ENCODE peak calls at places on chromosomes 6 and 20, in seven cellular contexts. One of them, this sample, is unnamed.

GRCh38 chr6:168195712-168196111 is 116.7 kb upstream of the FRMD1 start:
- DNase-seq in NCI-H1930: no peak
- DNase-seq in AG10803: no peak
- DNase-seq in NCI-H1694 treated with DMSO at 0.1 percent for 48 hours: no peak
- DNase-seq in stimulated activated CD8-positive, alpha-beta memory T cell treated with anti-CD3 and anti-CD28 coated beads, Interleukin-4, amount 100 ng/mL, for 24 hours: no peak
- DNase-seq in RPMI8226: no peak
- DNase-seq in omental fat pad: no peak
- DNase-seq in this sample: no peak

GRCh38 chr6:108714012-108714773 is 134.0 kb upstream of the ARMC2 start:
- DNase-seq in RPMI8226: no peak
- DNase-seq in omental fat pad: no peak
- DNase-seq in AG10803: peak; percentile 79
- DNase-seq in stimulated activated CD8-positive, alpha-beta memory T cell treated with anti-CD3 and anti-CD28 coated beads, Interleukin-4, amount 100 ng/mL, for 24 hours: no peak
- DNase-seq in NCI-H1694 treated with DMSO at 0.1 percent for 48 hours: no peak
- DNase-seq in NCI-H1930: no peak
- DNase-seq in this sample: peak; percentile 41

GRCh38 chr6:144064831-144065668 is 30.3 kb downstream of the SF3B5 start:
- DNase-seq in RPMI8226: no peak
- DNase-seq in AG10803: no peak
- DNase-seq in stimulated activated CD8-positive, alpha-beta memory T cell treated with anti-CD3 and anti-CD28 coated beads, Interleukin-4, amount 100 ng/mL, for 24 hours: no peak
- DNase-seq in omental fat pad: no peak
- DNase-seq in NCI-H1930: no peak
- DNase-seq in NCI-H1694 treated with DMSO at 0.1 percent for 48 hours: no peak
- DNase-seq in this sample: no peak

GRCh38 chr6:32317532-32317931 is 54.2 kb downstream of the TSBP1 start:
- DNase-seq in RPMI8226: no peak
- DNase-seq in NCI-H1694 treated with DMSO at 0.1 percent for 48 hours: no peak
- DNase-seq in NCI-H1930: no peak
- DNase-seq in omental fat pad: no peak
- DNase-seq in AG10803: no peak
- DNase-seq in stimulated activated CD8-positive, alpha-beta memory T cell treated with anti-CD3 and anti-CD28 coated beads, Interleukin-4, amount 100 ng/mL, for 24 hours: no peak
- DNase-seq in this sample: no peak

GRCh38 chr6:15352884-15353283 is 107.0 kb downstream of the JARID2 start:
- DNase-seq in RPMI8226: no peak
- DNase-seq in stimulated activated CD8-positive, alpha-beta memory T cell treated with anti-CD3 and anti-CD28 coated beads, Interleukin-4, amount 100 ng/mL, for 24 hours: no peak
- DNase-seq in omental fat pad: no peak
- DNase-seq in AG10803: no peak
- DNase-seq in NCI-H1694 treated with DMSO at 0.1 percent for 48 hours: no peak
- DNase-seq in NCI-H1930: no peak
- DNase-seq in this sample: no peak

GRCh38 chr6:117194978-117195377 is 70.4 kb upstream of the VGLL2 start:
- DNase-seq in omental fat pad: no peak
- DNase-seq in NCI-H1930: no peak
- DNase-seq in RPMI8226: no peak
- DNase-seq in NCI-H1694 treated with DMSO at 0.1 percent for 48 hours: no peak
- DNase-seq in stimulated activated CD8-positive, alpha-beta memory T cell treated with anti-CD3 and anti-CD28 coated beads, Interleukin-4, amount 100 ng/mL, for 24 hours: no peak
- DNase-seq in AG10803: no peak
- DNase-seq in this sample: no peak

GRCh38 chr20:61662226-61662945 is 403.3 kb downstream of the TAF4 start:
- DNase-seq in NCI-H1694 treated with DMSO at 0.1 percent for 48 hours: no peak
- DNase-seq in NCI-H1930: no peak
- DNase-seq in stimulated activated CD8-positive, alpha-beta memory T cell treated with anti-CD3 and anti-CD28 coated beads, Interleukin-4, amount 100 ng/mL, for 24 hours: no peak
- DNase-seq in omental fat pad: no peak
- DNase-seq in AG10803: no peak
- DNase-seq in RPMI8226: peak; percentile 51
- DNase-seq in this sample: no peak

GRCh38 chr6:36073587-36073986 is 46.0 kb downstream of the MAPK14 start:
- DNase-seq in stimulated activated CD8-positive, alpha-beta memory T cell treated with anti-CD3 and anti-CD28 coated beads, Interleukin-4, amount 100 ng/mL, for 24 hours: no peak
- DNase-seq in NCI-H1694 treated with DMSO at 0.1 percent for 48 hours: no peak
- DNase-seq in RPMI8226: no peak
- DNase-seq in AG10803: no peak
- DNase-seq in omental fat pad: no peak
- DNase-seq in NCI-H1930: no peak
- DNase-seq in this sample: no peak

GRCh38 chr6:139784222-139784769 is 409.8 kb upstream of the CITED2 start:
- DNase-seq in NCI-H1694 treated with DMSO at 0.1 percent for 48 hours: no peak
- DNase-seq in AG10803: no peak
- DNase-seq in RPMI8226: no peak
- DNase-seq in stimulated activated CD8-positive, alpha-beta memory T cell treated with anti-CD3 and anti-CD28 coated beads, Interleukin-4, amount 100 ng/mL, for 24 hours: no peak
- DNase-seq in NCI-H1930: no peak
- DNase-seq in omental fat pad: no peak
- DNase-seq in this sample: no peak

GRCh38 chr6:139296927-139297326 is 5.1 kb upstream of the TXLNB start:
- DNase-seq in omental fat pad: no peak
- DNase-seq in NCI-H1694 treated with DMSO at 0.1 percent for 48 hours: no peak
- DNase-seq in AG10803: peak; percentile 67
- DNase-seq in stimulated activated CD8-positive, alpha-beta memory T cell treated with anti-CD3 and anti-CD28 coated beads, Interleukin-4, amount 100 ng/mL, for 24 hours: no peak
- DNase-seq in RPMI8226: no peak
- DNase-seq in NCI-H1930: no peak
- DNase-seq in this sample: peak; percentile 84

GRCh38 chr6:106974999-106975698 is 620 bp upstream of the CD24 start:
- DNase-seq in stimulated activated CD8-positive, alpha-beta memory T cell treated with anti-CD3 and anti-CD28 coated beads, Interleukin-4, amount 100 ng/mL, for 24 hours: no peak
- DNase-seq in RPMI8226: peak; percentile 11
- DNase-seq in NCI-H1930: peak; percentile 53
- DNase-seq in AG10803: peak; percentile 9
- DNase-seq in NCI-H1694 treated with DMSO at 0.1 percent for 48 hours: peak; percentile 42
- DNase-seq in omental fat pad: no peak
- DNase-seq in this sample: peak; percentile 41

GRCh38 chr20:11242320-11242719 is 568.5 kb upstream of the JAG1 start:
- DNase-seq in RPMI8226: no peak
- DNase-seq in omental fat pad: no peak
- DNase-seq in stimulated activated CD8-positive, alpha-beta memory T cell treated with anti-CD3 and anti-CD28 coated beads, Interleukin-4, amount 100 ng/mL, for 24 hours: no peak
- DNase-seq in AG10803: no peak
- DNase-seq in NCI-H1694 treated with DMSO at 0.1 percent for 48 hours: no peak
- DNase-seq in NCI-H1930: no peak
- DNase-seq in this sample: no peak

GRCh38 chr6:131900231-131900630 is 50.9 kb downstream of the CCN2 start:
- DNase-seq in omental fat pad: no peak
- DNase-seq in RPMI8226: peak; percentile 17
- DNase-seq in AG10803: no peak
- DNase-seq in NCI-H1694 treated with DMSO at 0.1 percent for 48 hours: no peak
- DNase-seq in stimulated activated CD8-positive, alpha-beta memory T cell treated with anti-CD3 and anti-CD28 coated beads, Interleukin-4, amount 100 ng/mL, for 24 hours: no peak
- DNase-seq in NCI-H1930: no peak
- DNase-seq in this sample: no peak

GRCh38 chr6:35601331-35602132 is 87.2 kb downstream of the FKBP5 start:
- DNase-seq in NCI-H1930: no peak
- DNase-seq in AG10803: peak; percentile 83
- DNase-seq in stimulated activated CD8-positive, alpha-beta memory T cell treated with anti-CD3 and anti-CD28 coated beads, Interleukin-4, amount 100 ng/mL, for 24 hours: no peak
- DNase-seq in RPMI8226: no peak
- DNase-seq in NCI-H1694 treated with DMSO at 0.1 percent for 48 hours: no peak
- DNase-seq in omental fat pad: no peak
- DNase-seq in this sample: peak; percentile 95

GRCh38 chr6:89792881-89793280 is 26.7 kb downstream of the MDN1 start:
- DNase-seq in stimulated activated CD8-positive, alpha-beta memory T cell treated with anti-CD3 and anti-CD28 coated beads, Interleukin-4, amount 100 ng/mL, for 24 hours: no peak
- DNase-seq in AG10803: peak; percentile 18
- DNase-seq in RPMI8226: peak; percentile 34
- DNase-seq in NCI-H1930: no peak
- DNase-seq in NCI-H1694 treated with DMSO at 0.1 percent for 48 hours: peak; percentile 0
- DNase-seq in omental fat pad: no peak
- DNase-seq in this sample: peak; percentile 34

GRCh38 chr20:24995741-24996448 is 3.3 kb upstream of the APMAP start:
- DNase-seq in NCI-H1694 treated with DMSO at 0.1 percent for 48 hours: no peak
- DNase-seq in AG10803: no peak
- DNase-seq in RPMI8226: no peak
- DNase-seq in omental fat pad: no peak
- DNase-seq in NCI-H1930: no peak
- DNase-seq in stimulated activated CD8-positive, alpha-beta memory T cell treated with anti-CD3 and anti-CD28 coated beads, Interleukin-4, amount 100 ng/mL, for 24 hours: no peak
- DNase-seq in this sample: peak; percentile 5

GRCh38 chr20:32356935-32357868 is 929 bp upstream of the ASXL1 start:
- DNase-seq in RPMI8226: peak; percentile 40
- DNase-seq in NCI-H1694 treated with DMSO at 0.1 percent for 48 hours: no peak
- DNase-seq in AG10803: peak; percentile 31
- DNase-seq in omental fat pad: peak; percentile 27
- DNase-seq in stimulated activated CD8-positive, alpha-beta memory T cell treated with anti-CD3 and anti-CD28 coated beads, Interleukin-4, amount 100 ng/mL, for 24 hours: no peak
- DNase-seq in NCI-H1930: no peak
- DNase-seq in this sample: peak; percentile 29

GRCh38 chr20:42484790-42485365 is 704.8 kb downstream of the PTPRT start:
- DNase-seq in NCI-H1930: no peak
- DNase-seq in AG10803: no peak
- DNase-seq in omental fat pad: no peak
- DNase-seq in RPMI8226: no peak
- DNase-seq in NCI-H1694 treated with DMSO at 0.1 percent for 48 hours: no peak
- DNase-seq in stimulated activated CD8-positive, alpha-beta memory T cell treated with anti-CD3 and anti-CD28 coated beads, Interleukin-4, amount 100 ng/mL, for 24 hours: no peak
- DNase-seq in this sample: no peak

GRCh38 chr6:30544666-30545272 is 11.5 kb downstream of the GNL1 start:
- DNase-seq in NCI-H1930: no peak
- DNase-seq in AG10803: peak; percentile 70
- DNase-seq in RPMI8226: peak; percentile 57
- DNase-seq in stimulated activated CD8-positive, alpha-beta memory T cell treated with anti-CD3 and anti-CD28 coated beads, Interleukin-4, amount 100 ng/mL, for 24 hours: no peak
- DNase-seq in omental fat pad: no peak
- DNase-seq in NCI-H1694 treated with DMSO at 0.1 percent for 48 hours: peak; percentile 43
- DNase-seq in this sample: peak; percentile 77

GRCh38 chr20:51310216-51310615 is 232.3 kb downstream of the NFATC2 start:
- DNase-seq in NCI-H1930: no peak
- DNase-seq in AG10803: no peak
- DNase-seq in stimulated activated CD8-positive, alpha-beta memory T cell treated with anti-CD3 and anti-CD28 coated beads, Interleukin-4, amount 100 ng/mL, for 24 hours: no peak
- DNase-seq in omental fat pad: no peak
- DNase-seq in RPMI8226: no peak
- DNase-seq in NCI-H1694 treated with DMSO at 0.1 percent for 48 hours: no peak
- DNase-seq in this sample: no peak

GRCh38 chr20:59149678-59150504 is 13.7 kb upstream of the ZNF831 start:
- DNase-seq in RPMI8226: no peak
- DNase-seq in AG10803: no peak
- DNase-seq in stimulated activated CD8-positive, alpha-beta memory T cell treated with anti-CD3 and anti-CD28 coated beads, Interleukin-4, amount 100 ng/mL, for 24 hours: peak; percentile 32
- DNase-seq in NCI-H1694 treated with DMSO at 0.1 percent for 48 hours: no peak
- DNase-seq in omental fat pad: no peak
- DNase-seq in NCI-H1930: no peak
- DNase-seq in this sample: no peak

GRCh38 chr20:56249244-56249955 is 868 bp downstream of the MC3R start:
- DNase-seq in stimulated activated CD8-positive, alpha-beta memory T cell treated with anti-CD3 and anti-CD28 coated beads, Interleukin-4, amount 100 ng/mL, for 24 hours: no peak
- DNase-seq in omental fat pad: no peak
- DNase-seq in NCI-H1930: peak; percentile 30
- DNase-seq in NCI-H1694 treated with DMSO at 0.1 percent for 48 hours: no peak
- DNase-seq in RPMI8226: peak; percentile 53
- DNase-seq in AG10803: no peak
- DNase-seq in this sample: no peak

GRCh38 chr6:143513410-143513809 is 1.9 kb upstream of the FUCA2 start:
- DNase-seq in RPMI8226: peak; percentile 39
- DNase-seq in NCI-H1930: no peak
- DNase-seq in NCI-H1694 treated with DMSO at 0.1 percent for 48 hours: no peak
- DNase-seq in AG10803: no peak
- DNase-seq in omental fat pad: no peak
- DNase-seq in stimulated activated CD8-positive, alpha-beta memory T cell treated with anti-CD3 and anti-CD28 coated beads, Interleukin-4, amount 100 ng/mL, for 24 hours: no peak
- DNase-seq in this sample: no peak

GRCh38 chr20:4267242-4267641 is 251.9 kb upstream of the RNF24 start:
- DNase-seq in omental fat pad: no peak
- DNase-seq in RPMI8226: no peak
- DNase-seq in AG10803: no peak
- DNase-seq in NCI-H1694 treated with DMSO at 0.1 percent for 48 hours: no peak
- DNase-seq in NCI-H1930: no peak
- DNase-seq in stimulated activated CD8-positive, alpha-beta memory T cell treated with anti-CD3 and anti-CD28 coated beads, Interleukin-4, amount 100 ng/mL, for 24 hours: no peak
- DNase-seq in this sample: no peak

GRCh38 chr20:38620501-38620900 is 18.9 kb downstream of the ARHGAP40 start:
- DNase-seq in NCI-H1694 treated with DMSO at 0.1 percent for 48 hours: no peak
- DNase-seq in RPMI8226: no peak
- DNase-seq in AG10803: no peak
- DNase-seq in stimulated activated CD8-positive, alpha-beta memory T cell treated with anti-CD3 and anti-CD28 coated beads, Interleukin-4, amount 100 ng/mL, for 24 hours: no peak
- DNase-seq in omental fat pad: no peak
- DNase-seq in NCI-H1930: no peak
- DNase-seq in this sample: no peak

GRCh38 chr20:58639182-58640146 is 11.6 kb upstream of the STX16 start:
- DNase-seq in stimulated activated CD8-positive, alpha-beta memory T cell treated with anti-CD3 and anti-CD28 coated beads, Interleukin-4, amount 100 ng/mL, for 24 hours: no peak
- DNase-seq in AG10803: no peak
- DNase-seq in omental fat pad: no peak
- DNase-seq in NCI-H1694 treated with DMSO at 0.1 percent for 48 hours: no peak
- DNase-seq in NCI-H1930: no peak
- DNase-seq in RPMI8226: no peak
- DNase-seq in this sample: no peak

GRCh38 chr6:44446626-44447297 is 59.3 kb downstream of the CDC5L start:
- DNase-seq in omental fat pad: no peak
- DNase-seq in stimulated activated CD8-positive, alpha-beta memory T cell treated with anti-CD3 and anti-CD28 coated beads, Interleukin-4, amount 100 ng/mL, for 24 hours: no peak
- DNase-seq in RPMI8226: no peak
- DNase-seq in AG10803: peak; percentile 87
- DNase-seq in NCI-H1930: no peak
- DNase-seq in NCI-H1694 treated with DMSO at 0.1 percent for 48 hours: no peak
- DNase-seq in this sample: peak; percentile 80

GRCh38 chr6:33727126-33727525 is 15.6 kb upstream of the UQCC2 start:
- DNase-seq in NCI-H1930: no peak
- DNase-seq in stimulated activated CD8-positive, alpha-beta memory T cell treated with anti-CD3 and anti-CD28 coated beads, Interleukin-4, amount 100 ng/mL, for 24 hours: no peak
- DNase-seq in NCI-H1694 treated with DMSO at 0.1 percent for 48 hours: no peak
- DNase-seq in RPMI8226: no peak
- DNase-seq in omental fat pad: no peak
- DNase-seq in AG10803: no peak
- DNase-seq in this sample: no peak

GRCh38 chr20:33014336-33015113 is 7.0 kb downstream of the BPIFB2 start:
- DNase-seq in NCI-H1930: no peak
- DNase-seq in RPMI8226: no peak
- DNase-seq in stimulated activated CD8-positive, alpha-beta memory T cell treated with anti-CD3 and anti-CD28 coated beads, Interleukin-4, amount 100 ng/mL, for 24 hours: no peak
- DNase-seq in AG10803: no peak
- DNase-seq in omental fat pad: no peak
- DNase-seq in NCI-H1694 treated with DMSO at 0.1 percent for 48 hours: no peak
- DNase-seq in this sample: no peak

GRCh38 chr6:34934516-34934915 is 45.5 kb downstream of the ANKS1A start:
- DNase-seq in RPMI8226: no peak
- DNase-seq in NCI-H1694 treated with DMSO at 0.1 percent for 48 hours: no peak
- DNase-seq in stimulated activated CD8-positive, alpha-beta memory T cell treated with anti-CD3 and anti-CD28 coated beads, Interleukin-4, amount 100 ng/mL, for 24 hours: no peak
- DNase-seq in AG10803: peak; percentile 26
- DNase-seq in NCI-H1930: no peak
- DNase-seq in omental fat pad: peak; percentile 32
- DNase-seq in this sample: peak; percentile 49

GRCh38 chr6:105515054-105515453 is 112.2 kb upstream of the PREP start:
- DNase-seq in stimulated activated CD8-positive, alpha-beta memory T cell treated with anti-CD3 and anti-CD28 coated beads, Interleukin-4, amount 100 ng/mL, for 24 hours: no peak
- DNase-seq in NCI-H1694 treated with DMSO at 0.1 percent for 48 hours: no peak
- DNase-seq in RPMI8226: no peak
- DNase-seq in AG10803: no peak
- DNase-seq in omental fat pad: no peak
- DNase-seq in NCI-H1930: no peak
- DNase-seq in this sample: no peak

This sample was measured in astrocyte of the spinal cord.